ENCODE peak calls at places on chromosomes 11 and 22, in four cellular contexts. J is stomach, V is uterus, D is spleen. U is an unnamed sample. For H3K36me3, the result is how much of the 10 kb centered on the place peaks cover.

GRCh38 chr22:29892757-29893156 is 9.8 kb downstream of the MTMR3 start:
- DNase-seq in J (no peak), V (no peak), D (no peak), U (no peak)

GRCh38 chr22:27546157-27546556 is 255.4 kb downstream of the MN1 start:
- DNase-seq in J (no peak), V (no peak), D (no peak), U (no peak)

GRCh38 chr11:74730601-74731260 is 495 bp downstream of the CHRDL2 start:
- DNase-seq in J (no peak), V (no peak), D (no peak), U (peak)

GRCh38 chr11:94649925-94650623 is 82.9 kb downstream of the PIWIL4 start:
- DNase-seq in J (no peak), V (no peak), D (no peak), U (no peak)

GRCh38 chr11:86949995-86950993 is 4.9 kb downstream of the FZD4 start:
- DNase-seq in J (no peak), V (no peak), D (no peak), U (no peak)

GRCh38 chr11:65506316-65506769 is 7.5 kb downstream of the MALAT1 start:
- DNase-seq in J (no peak), V (no peak), D (no peak), U (no peak)

GRCh38 chr11:14764899-14765527 is 121.4 kb downstream of the PDE3B start:
- DNase-seq in J (no peak), V (no peak), D (no peak), U (no peak)

GRCh38 chr11:75422248-75423231 is 10.5 kb downstream of the KLHL35 start:
- DNase-seq in J (peak), V (no peak), D (peak), U (no peak)

GRCh38 chr11:45993438-45994064 is 71.1 kb downstream of the LARGE2 start:
- DNase-seq in J (no peak), V (peak), D (no peak), U (no peak)

GRCh38 chr11:8913961-8914660 is 3.1 kb downstream of the AKIP1 start:
- DNase-seq in J (no peak), V (peak), D (no peak), U (peak)

GRCh38 chr11:122367809-122368231 is 251.8 kb upstream of the BLID start:
- DNase-seq in J (no peak), V (peak), D (no peak), U (no peak)

GRCh38 chr11:65982824-65983588 is 19.0 kb downstream of the EIF1AD start:
- DNase-seq in J (no peak), V (no peak), D (no peak), U (no peak)

GRCh38 chr11:76888989-76889388 is 28.3 kb downstream of the ACER3 start:
- DNase-seq in J (no peak), V (no peak), D (no peak), U (no peak)

GRCh38 chr11:112440518-112440917 is 179.9 kb upstream of the PLET1 start:
- DNase-seq in J (no peak), V (no peak), D (no peak), U (no peak)

GRCh38 chr11:57416436-57416835 is 10.5 kb downstream of the SLC43A3 start:
- DNase-seq in J (no peak), V (no peak), D (no peak), U (no peak)

GRCh38 chr22:26835929-26836528 is 178.6 kb downstream of the MIAT start:
- DNase-seq in J (peak), V (peak), D (no peak), U (no peak)

GRCh38 chr22:43833286-43834240 is 21.5 kb upstream of the EFCAB6 start:
- DNase-seq in J (no peak), V (no peak), D (peak), U (no peak)
- H3K36me3 ChIP-seq in J (under half), V (under half), D (under half), U (under half)

GRCh38 chr22:20127318-20127868 is 4.2 kb upstream of the ZDHHC8 start:
- DNase-seq in J (no peak), V (no peak), D (no peak), U (no peak)

GRCh38 chr22:20126284-20127029 is 5.1 kb upstream of the ZDHHC8 start:
- DNase-seq in J (no peak), V (no peak), D (no peak), U (no peak)

GRCh38 chr22:20123364-20124082 is 6.5 kb upstream of the TRMT2A start:
- DNase-seq in J (no peak), V (no peak), D (no peak), U (no peak)

GRCh38 chr22:20124083-20124787 is 7.2 kb upstream of the TRMT2A start:
- DNase-seq in J (no peak), V (no peak), D (no peak), U (no peak)

DNA sequence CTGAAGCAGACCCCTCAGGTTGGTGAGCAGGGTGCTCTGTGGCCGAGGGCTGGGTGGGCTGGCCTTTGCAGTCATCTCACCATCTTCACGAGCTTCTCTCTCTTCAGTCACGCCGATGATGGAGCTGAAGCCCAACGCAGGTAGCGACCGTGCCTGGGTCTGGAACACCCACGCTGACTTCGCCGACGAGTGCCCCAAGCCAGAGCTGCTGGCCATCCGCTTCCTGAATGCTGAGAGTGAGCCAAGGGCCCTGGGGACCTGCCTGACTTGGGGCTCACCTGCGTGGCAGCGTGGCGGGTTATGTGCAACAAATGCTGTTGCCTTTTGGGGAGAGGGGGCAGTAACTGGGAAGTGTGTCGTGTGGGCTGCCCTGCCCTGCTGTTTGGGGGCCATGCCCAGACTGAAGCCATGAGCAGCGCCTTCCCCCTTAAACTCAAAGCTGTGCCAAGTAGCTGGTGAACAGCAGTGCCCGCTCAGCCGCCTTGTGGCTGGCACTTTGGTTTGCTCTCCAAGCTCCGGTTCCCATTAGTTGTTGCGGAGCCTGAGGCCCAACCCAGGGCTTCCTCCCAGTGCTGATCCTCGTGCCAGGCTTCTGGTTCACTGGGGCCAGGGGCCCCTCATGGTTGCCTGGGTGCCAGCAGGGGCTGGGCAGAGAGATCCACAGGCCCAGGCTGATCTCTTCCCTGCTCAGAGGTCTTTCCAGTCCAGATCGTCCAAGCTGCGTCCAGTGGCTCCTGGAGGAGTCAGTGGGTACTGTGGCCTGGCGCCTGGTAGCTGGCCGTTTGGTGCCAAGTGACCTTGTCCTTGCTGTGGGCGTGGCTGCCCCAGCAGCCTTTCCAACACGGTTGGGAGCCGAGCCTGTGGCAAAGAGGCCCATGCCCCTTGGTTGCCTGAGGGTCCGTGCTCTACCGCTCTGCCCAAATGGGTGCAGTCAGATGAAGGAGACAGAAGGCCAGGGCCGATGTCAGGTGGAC is 6.1 kb upstream of the ZDHHC8 start:
- DNase-seq in J (peak), V (no peak), D (no peak), U (no peak)
- TF ChIP-seq POLR2A in J (no peak), V (no peak), D (no peak), U (no peak)

DNA sequence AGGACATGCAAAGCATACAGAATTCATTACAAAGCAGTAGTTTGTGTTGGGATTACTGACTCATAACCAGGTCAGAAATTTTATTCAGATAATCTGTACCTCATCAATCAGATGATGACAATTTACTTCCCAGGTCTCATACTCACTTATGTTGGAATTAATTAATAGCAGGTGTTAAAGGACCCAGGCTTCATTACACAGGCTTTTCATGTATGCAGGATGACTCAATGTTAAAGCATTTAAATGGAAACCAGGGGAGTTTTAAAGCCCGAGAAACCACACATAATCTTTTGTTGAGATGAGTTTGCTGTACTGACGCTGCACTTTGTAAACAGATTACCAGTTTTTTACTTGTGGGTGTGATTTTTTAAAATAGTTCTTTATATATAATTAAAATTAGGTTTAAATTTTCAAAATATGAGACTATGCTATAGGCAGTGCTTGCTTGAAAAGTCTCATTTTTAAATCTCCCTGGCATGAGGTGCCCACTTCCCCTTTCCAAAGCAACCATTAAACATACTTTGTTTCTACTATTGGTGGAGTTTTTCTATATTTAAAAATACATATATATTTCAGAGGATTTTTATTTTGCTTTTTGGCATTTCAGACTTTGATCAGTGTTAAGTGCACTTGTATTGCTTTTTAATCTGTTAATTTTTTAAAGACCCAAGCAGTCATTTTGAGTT is 41.0 kb downstream of the CEP57 start:
- DNase-seq in J (no peak), V (no peak), D (no peak), U (no peak)
- H3K4me3 ChIP-seq in J (no peak), V (no peak), D (no peak), U (no peak)

DNA sequence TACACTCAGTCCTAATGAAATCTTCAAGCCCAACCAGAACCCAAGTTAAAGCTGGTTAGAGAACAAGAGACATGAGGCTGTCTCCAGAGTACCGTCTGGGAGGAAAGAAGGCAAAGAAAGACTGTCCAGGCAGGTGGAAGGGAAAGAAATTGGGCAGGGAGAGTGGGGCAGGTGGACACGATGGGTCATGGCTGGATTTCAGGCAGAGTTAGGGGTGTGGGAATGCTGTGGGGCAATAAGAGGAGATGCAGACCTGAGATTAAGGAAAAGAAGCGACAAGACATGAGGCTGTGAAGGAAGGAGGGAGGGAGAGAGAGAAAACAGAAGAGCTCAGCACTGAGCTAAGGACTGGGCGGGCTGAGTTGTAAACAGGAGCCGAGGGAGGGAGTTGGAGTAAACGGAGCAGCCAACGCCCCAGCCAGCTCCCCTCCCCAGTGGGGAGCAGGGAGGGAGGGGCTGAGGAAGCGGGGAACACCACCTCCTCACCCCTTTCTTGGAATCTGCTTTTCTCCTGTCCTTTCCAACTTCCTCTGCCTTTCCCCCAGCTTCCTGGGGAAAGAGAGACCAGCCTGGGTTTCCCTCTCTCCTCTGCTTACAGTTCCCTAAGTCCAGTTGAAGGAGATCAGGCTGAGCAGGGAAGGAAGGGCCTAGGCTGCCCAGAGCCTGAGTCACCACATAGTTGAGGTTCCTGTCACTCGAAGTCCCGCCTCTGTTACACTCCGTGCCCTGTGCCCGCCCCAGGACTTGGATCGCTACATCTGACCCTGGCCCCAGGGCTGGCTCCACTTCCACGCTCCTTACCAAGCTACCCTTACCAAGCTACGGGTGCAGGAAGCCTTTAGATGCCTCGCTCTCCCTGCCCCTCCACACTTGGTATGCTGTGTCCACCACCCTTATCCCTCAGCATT is 6.6 kb upstream of the AHNAK start:
- DNase-seq in J (peak), V (peak), D (peak), U (peak)
- H3K36me3 ChIP-seq in J (under half), V (under half), D (under half), U (under half)

GRCh38 chr22:39239561-39240423 is 5.0 kb downstream of the PDGFB start:
- DNase-seq in J (peak), V (no peak), D (no peak), U (no peak)
- TF ChIP-seq POLR2A in J (no peak), V (no peak), D (no peak), U (no peak)

DNA sequence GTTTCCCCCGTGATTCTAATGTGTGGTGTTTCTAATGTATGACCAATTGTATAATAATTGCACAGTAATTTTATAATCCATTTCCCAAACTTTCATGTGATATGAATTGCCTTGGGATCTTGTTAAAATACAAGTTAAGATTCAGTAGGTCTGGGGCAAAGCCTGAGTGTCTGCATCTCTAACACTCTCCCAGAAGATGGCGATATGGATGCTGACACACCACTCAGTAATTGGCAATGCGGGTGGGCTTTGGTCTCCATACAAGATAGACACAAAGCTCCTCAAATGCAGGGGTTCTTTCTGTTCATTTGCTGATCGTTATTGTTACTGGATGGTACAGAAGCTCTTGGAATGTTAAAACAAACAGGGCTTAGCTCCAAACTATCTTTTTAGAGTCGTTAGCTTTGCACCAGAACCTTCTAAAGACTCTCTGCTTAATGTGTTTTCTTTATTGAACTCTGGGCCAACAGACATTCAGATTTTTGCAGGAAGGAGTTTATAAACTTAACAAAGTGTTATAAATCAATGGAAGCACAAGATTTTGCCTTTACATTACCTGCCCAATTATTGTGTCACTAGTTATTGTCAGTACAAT is 45.4 kb upstream of the ANO3 start:
- DNase-seq in J (no peak), V (no peak), D (no peak), U (no peak)
- H3K4me3 ChIP-seq in J (no peak), V (no peak), D (no peak), U (no peak)

GRCh38 chr22:36339171-36340065 is 48.3 kb downstream of the MYH9 start:
- DNase-seq in J (no peak), V (no peak), D (no peak), U (no peak)
- H3K36me3 ChIP-seq in J (half or more), V (under half), D (half or more), U (under half)

GRCh38 chr11:832529-833113 is at the start of gene CD151:
- DNase-seq in J (peak), V (no peak), D (peak), U (no peak)
- TF ChIP-seq POLR2A in J (no peak), V (no peak), D (no peak), U (no peak)

DNA sequence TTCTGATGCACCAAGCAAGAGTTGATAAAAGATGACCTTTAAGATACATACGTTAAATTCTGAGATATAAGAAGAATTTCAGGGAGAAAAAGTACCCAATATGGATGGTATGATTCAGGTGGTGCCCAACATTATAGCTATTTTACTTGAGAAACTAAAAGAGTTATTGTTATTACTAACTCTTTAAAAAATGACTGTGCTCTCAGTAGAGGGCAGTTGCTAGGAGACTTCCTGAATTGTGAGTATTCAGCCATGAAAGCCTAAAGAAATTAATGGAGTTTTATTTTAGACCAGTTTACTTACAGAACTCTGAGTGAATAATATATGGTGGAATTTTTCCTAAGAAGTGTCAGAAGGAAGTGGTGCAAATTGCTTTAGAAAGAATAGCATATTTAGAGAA is 689.8 kb upstream of the CCDC90B start:
- DNase-seq in J (no peak), V (no peak), D (no peak), U (no peak)
- H3K4me3 ChIP-seq in J (no peak), V (no peak), D (no peak), U (no peak)

GRCh38 chr22:19041403-19042074 is 80.7 kb downstream of the DGCR2 start:
- DNase-seq in J (no peak), V (no peak), D (peak), U (no peak)
- H3K36me3 ChIP-seq in J (half or more), V (under half), D (half or more), U (half or more)

U was measured in vagina.